ENCODE peak calls at places on chromosomes 3 and 15, in seven cellular contexts. W is PC-3, V is small intestine, I is HAP-1, N is bronchial epithelial cell, F is NAMALWA, H is fibroblast of pulmonary artery. J is an unnamed sample.

GRCh38 chr3:52531636-52532516 is 1.8 kb downstream of the NT5DC2 start:
- DNase-seq in W (no peak), V (no peak), I (peak; percentile 10), N (no peak), F (no peak), H (no peak), J (no peak)

GRCh38 chr3:134754768-134755559 is 40.1 kb upstream of the EPHB1 start:
- DNase-seq in W (peak; percentile 61), V (peak; percentile 41), I (peak; percentile 77), N (peak; percentile 32), F (peak; percentile 63), H (peak; percentile 46), J (no peak)

GRCh38 chr15:75042730-75043508 is 19.5 kb downstream of the PPCDC start:
- DNase-seq in W (peak; percentile 59), V (peak; percentile 96), I (peak; percentile 63), N (peak; percentile 32), F (peak; percentile 98), H (peak; percentile 53), J (no peak)

GRCh38 chr3:77370413-77370812 is 330.5 kb downstream of the ROBO2 start:
- DNase-seq in W (peak; percentile 78), V (no peak), I (no peak), N (peak; percentile 79), F (no peak), H (peak; percentile 33), J (no peak)

GRCh38 chr15:81987628-81988027 is 58.2 kb downstream of the MEX3B start:
- DNase-seq in W (no peak), V (no peak), I (no peak), N (no peak), F (no peak), H (no peak), J (no peak)

GRCh38 chr3:9396301-9396631 is 1.1 kb upstream of the SETD5 start:
- DNase-seq in W (peak; percentile 94), V (peak; percentile 93), I (peak; percentile 96), N (peak; percentile 91), F (peak; percentile 96), H (peak; percentile 97), J (no peak)

GRCh38 chr15:99755692-99756409 is 22.6 kb upstream of the LYSMD4 start:
- DNase-seq in W (peak; percentile 84), V (peak; percentile 75), I (peak; percentile 64), N (peak; percentile 73), F (peak; percentile 89), H (peak; percentile 82), J (peak; percentile 85)

GRCh38 chr3:12286504-12286903 is 2.4 kb upstream of the PPARG start:
- DNase-seq in W (no peak), V (no peak), I (no peak), N (no peak), F (no peak), H (no peak), J (no peak)

GRCh38 chr3:52193059-52193458 is 4.9 kb upstream of the ALAS1 start:
- DNase-seq in W (peak; percentile 86), V (peak; percentile 72), I (no peak), N (peak; percentile 57), F (no peak), H (peak; percentile 40), J (peak; percentile 50)

GRCh38 chr3:141383555-141384129 is 15.3 kb downstream of the ZBTB38 start:
- DNase-seq in W (no peak), V (no peak), I (no peak), N (peak; percentile 86), F (no peak), H (no peak), J (no peak)

GRCh38 chr3:10140996-10141546 is 507 bp upstream of the VHL start:
- DNase-seq in W (no peak), V (no peak), I (no peak), N (no peak), F (no peak), H (no peak), J (no peak)

GRCh38 chr3:143067201-143067600 is 52.4 kb upstream of the CHST2 start:
- DNase-seq in W (no peak), V (no peak), I (no peak), N (no peak), F (no peak), H (no peak), J (no peak)

GRCh38 chr15:52100807-52101206 is 11.8 kb downstream of the BCL2L10 start:
- DNase-seq in W (peak; percentile 81), V (peak; percentile 54), I (no peak), N (peak; percentile 90), F (no peak), H (peak; percentile 89), J (peak; percentile 13)

GRCh38 chr3:149273096-149273751 is 51.6 kb upstream of the CP start:
- DNase-seq in W (peak; percentile 94), V (peak; percentile 83), I (peak; percentile 65), N (peak; percentile 73), F (peak; percentile 87), H (peak; percentile 94), J (peak; percentile 40)

GRCh38 chr15:62976301-62976842 is 66.2 kb upstream of the TPM1 start:
- DNase-seq in W (no peak), V (no peak), I (no peak), N (no peak), F (no peak), H (peak; percentile 30), J (no peak)

GRCh38 chr3:100932491-100932890 is 60.7 kb downstream of the ABI3BP start:
- DNase-seq in W (no peak), V (no peak), I (no peak), N (no peak), F (no peak), H (no peak), J (no peak)

GRCh38 chr3:146350852-146351251 is 99.9 kb upstream of the PLSCR4 start:
- DNase-seq in W (no peak), V (no peak), I (no peak), N (no peak), F (no peak), H (no peak), J (no peak)

GRCh38 chr3:17623464-17623863 is 119.0 kb downstream of the TBC1D5 start:
- DNase-seq in W (no peak), V (no peak), I (no peak), N (no peak), F (no peak), H (no peak), J (peak; percentile 38)

GRCh38 chr3:137588871-137589270 is 175.2 kb upstream of the SOX14 start:
- DNase-seq in W (no peak), V (no peak), I (no peak), N (no peak), F (no peak), H (no peak), J (no peak)

GRCh38 chr15:63332367-63333078 is 49.1 kb downstream of the CA12 start:
- DNase-seq in W (peak; percentile 98), V (no peak), I (no peak), N (peak; percentile 98), F (no peak), H (peak; percentile 92), J (no peak)